ENCODE peak calls at places on chromosomes 12 and 14, in five cellular contexts. K, J, W, B and F are unnamed samples.

GRCh38 chr14:106879241-106879640 is 1352.9 kb downstream of the TMEM121 start:
- DNase-seq in K (peak), J (no peak), W (no peak), B (no peak), F (no peak)

GRCh38 chr14:36901846-36902245 is 240.2 kb downstream of the PAX9 start:
- DNase-seq in K (no peak), J (no peak), W (no peak), B (no peak), F (no peak)

GRCh38 chr12:80777587-80777986 is 60.9 kb downstream of the MYF5 start:
- DNase-seq in K (no peak), J (no peak), W (no peak), B (no peak), F (no peak)

GRCh38 chr12:68225576-68226476 is at the start of gene IL26:
- DNase-seq in K (no peak), J (no peak), W (no peak), B (no peak), F (no peak)

GRCh38 chr12:15829949-15830348 is 40.8 kb upstream of the EPS8 start:
- DNase-seq in K (peak), J (no peak), W (no peak), B (no peak), F (no peak)

GRCh38 chr12:49543221-49543913 is 4.5 kb downstream of the KCNH3 start:
- DNase-seq in K (no peak), J (no peak), W (no peak), B (no peak), F (no peak)

GRCh38 chr12:92961949-92962348 is 32.9 kb upstream of the EEA1 start:
- DNase-seq in K (no peak), J (no peak), W (no peak), B (no peak), F (no peak)

GRCh38 chr14:54773171-54774006 is 129.2 kb downstream of the GCH1 start:
- DNase-seq in K (peak), J (peak), W (no peak), B (peak), F (peak)

GRCh38 chr14:63891148-63891964 is 38.6 kb downstream of the SYNE2 start:
- DNase-seq in K (no peak), J (no peak), W (no peak), B (peak), F (peak)

GRCh38 chr14:67411820-67412421 is at the start of gene PLEK2:
- DNase-seq in K (peak), J (peak), W (peak), B (no peak), F (no peak)

GRCh38 chr14:101007004-101007614 is 103.6 kb upstream of the RTL1 start:
- DNase-seq in K (no peak), J (no peak), W (no peak), B (no peak), F (no peak)

GRCh38 chr14:72261068-72261467 is 328.8 kb downstream of the RGS6 start:
- DNase-seq in K (no peak), J (no peak), W (no peak), B (no peak), F (no peak)

GRCh38 chr12:14612895-14613294 is 45.2 kb upstream of the PLBD1 start:
- DNase-seq in K (no peak), J (no peak), W (peak), B (no peak), F (no peak)

GRCh38 chr14:104322531-104323466 is 184.4 kb downstream of the KIF26A start:
- DNase-seq in K (no peak), J (no peak), W (no peak), B (no peak), F (no peak)

GRCh38 chr14:104579507-104579906 is at the start of gene C14orf180:
- DNase-seq in K (no peak), J (peak), W (peak), B (no peak), F (no peak)

GRCh38 chr12:116881325-116881866 is at the start of gene HRK:
- DNase-seq in K (no peak), J (no peak), W (no peak), B (no peak), F (no peak)

GRCh38 chr12:52032431-52032796 is 18.8 kb upstream of the NR4A1 start:
- DNase-seq in K (peak), J (peak), W (no peak), B (no peak), F (no peak)

GRCh38 chr12:124509676-124510300 is 57.6 kb downstream of the NCOR2 start:
- DNase-seq in K (peak), J (peak), W (no peak), B (no peak), F (no peak)

GRCh38 chr14:93906341-93907329 is 20.5 kb upstream of the FAM181A start:
- DNase-seq in K (peak), J (no peak), W (peak), B (peak), F (peak)

GRCh38 chr12:67541625-67541991 is 106.9 kb upstream of the DYRK2 start:
- DNase-seq in K (peak), J (no peak), W (peak), B (no peak), F (no peak)

GRCh38 chr14:50527970-50528369 is 4.4 kb downstream of the MAP4K5 start:
- DNase-seq in K (peak), J (no peak), W (no peak), B (no peak), F (no peak)

GRCh38 chr12:111201036-111201435 is 167.9 kb downstream of the PHETA1 start:
- DNase-seq in K (no peak), J (no peak), W (no peak), B (no peak), F (no peak)

GRCh38 chr12:118065380-118065779 is 4.4 kb upstream of the WSB2 start:
- DNase-seq in K (no peak), J (no peak), W (no peak), B (no peak), F (no peak)